ENCODE peak calls at places on chromosomes 7 and 10, in five cellular contexts. One of them, this sample, is unnamed. For H3K4me1 and H3K27me3, the result is how much of the 10 kb centered on the place peaks cover.

GRCh38 chr7:31107106-31108090 is 55.3 kb downstream of the ADCYAP1R1 start:
- DNase-seq in fibroblast of lung: no peak
- DNase-seq in HepG2: no peak
- DNase-seq in CD8-positive, alpha-beta memory T cell: no peak
- DNase-seq in GM12878: no peak
- DNase-seq in this sample: no peak

GRCh38 chr7:142503036-142503435 is 245.2 kb upstream of the PRSS58 start:
- DNase-seq in fibroblast of lung: no peak
- DNase-seq in HepG2: no peak
- DNase-seq in CD8-positive, alpha-beta memory T cell: no peak
- DNase-seq in GM12878: no peak
- DNase-seq in this sample: no peak

GRCh38 chr7:150566123-150566522 is 1.1 kb upstream of the GIMAP4 start:
- DNase-seq in fibroblast of lung: no peak
- DNase-seq in HepG2: no peak
- DNase-seq in CD8-positive, alpha-beta memory T cell: no peak
- DNase-seq in GM12878: no peak
- DNase-seq in this sample: no peak

GRCh38 chr10:50582766-50583762 is 40.7 kb downstream of the SGMS1 start:
- DNase-seq in fibroblast of lung: no peak
- DNase-seq in HepG2: no peak
- DNase-seq in CD8-positive, alpha-beta memory T cell: no peak
- DNase-seq in GM12878: no peak
- DNase-seq in this sample: no peak

GRCh38 chr7:51009716-51010496 is 227.2 kb upstream of the GRB10 start:
- DNase-seq in fibroblast of lung: peak
- DNase-seq in HepG2: peak
- DNase-seq in CD8-positive, alpha-beta memory T cell: no peak
- DNase-seq in GM12878: no peak
- DNase-seq in this sample: no peak

GRCh38 chr7:139850906-139851305 is 21.8 kb downstream of the TBXAS1 start:
- DNase-seq in fibroblast of lung: peak
- DNase-seq in HepG2: no peak
- DNase-seq in CD8-positive, alpha-beta memory T cell: no peak
- DNase-seq in GM12878: no peak
- DNase-seq in this sample: no peak

GRCh38 chr10:29642996-29643395 is 8.2 kb upstream of the SVIL start:
- DNase-seq in fibroblast of lung: peak
- DNase-seq in HepG2: no peak
- DNase-seq in CD8-positive, alpha-beta memory T cell: no peak
- DNase-seq in GM12878: no peak
- DNase-seq in this sample: peak

GRCh38 chr7:74452748-74453320 is 872 bp upstream of the GTF2IRD1 start:
- DNase-seq in fibroblast of lung: peak
- DNase-seq in HepG2: peak
- DNase-seq in CD8-positive, alpha-beta memory T cell: no peak
- DNase-seq in GM12878: no peak
- DNase-seq in this sample: no peak

GRCh38 chr7:141593134-141593533 is 41.9 kb downstream of the AGK start:
- DNase-seq in fibroblast of lung: peak
- DNase-seq in HepG2: no peak
- DNase-seq in CD8-positive, alpha-beta memory T cell: no peak
- DNase-seq in GM12878: no peak
- DNase-seq in this sample: no peak

DNA sequence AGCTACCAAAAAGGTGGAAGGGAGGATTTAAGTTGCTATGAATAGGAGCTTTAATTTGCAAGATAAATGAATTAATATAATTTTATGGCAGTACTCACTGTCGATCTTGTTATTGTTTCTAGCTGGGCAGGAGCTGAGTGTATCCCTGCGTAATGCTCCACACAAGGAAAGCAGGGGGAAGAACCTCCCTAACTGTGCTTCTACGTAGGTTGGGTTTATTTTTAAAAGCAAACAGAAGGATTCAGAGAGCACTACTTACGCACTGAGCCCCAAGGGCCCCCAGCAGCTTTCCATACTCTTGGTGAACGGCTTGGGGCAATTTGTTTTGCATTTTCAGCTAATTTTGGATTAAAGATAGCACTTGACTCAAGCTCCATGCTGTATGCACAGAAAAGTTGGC is 9.6 kb downstream of the DUSP5 start:
- DNase-seq in fibroblast of lung: no peak
- DNase-seq in HepG2: no peak
- DNase-seq in CD8-positive, alpha-beta memory T cell: no peak
- DNase-seq in GM12878: no peak
- DNase-seq in this sample: no peak
- H3K4me1 ChIP-seq in fibroblast of lung: under half
- H3K4me1 ChIP-seq in HepG2: under half
- H3K4me1 ChIP-seq in CD8-positive, alpha-beta memory T cell: under half
- H3K4me1 ChIP-seq in GM12878: under half
- H3K4me1 ChIP-seq in this sample: under half

GRCh38 chr10:70908426-70909296 is 20.3 kb upstream of the PCBD1 start:
- DNase-seq in fibroblast of lung: no peak
- DNase-seq in HepG2: no peak
- DNase-seq in CD8-positive, alpha-beta memory T cell: no peak
- DNase-seq in GM12878: no peak
- DNase-seq in this sample: no peak
- H3K27me3 ChIP-seq in fibroblast of lung: under half
- H3K27me3 ChIP-seq in HepG2: under half
- H3K27me3 ChIP-seq in CD8-positive, alpha-beta memory T cell: under half
- H3K27me3 ChIP-seq in GM12878: under half
- H3K27me3 ChIP-seq in this sample: under half

GRCh38 chr10:22699976-22700375 is 14.4 kb downstream of the PIP4K2A start:
- DNase-seq in fibroblast of lung: no peak
- DNase-seq in HepG2: no peak
- DNase-seq in CD8-positive, alpha-beta memory T cell: no peak
- DNase-seq in GM12878: no peak
- DNase-seq in this sample: no peak

GRCh38 chr10:22700489-22700888 is 13.9 kb downstream of the PIP4K2A start:
- DNase-seq in fibroblast of lung: no peak
- DNase-seq in HepG2: no peak
- DNase-seq in CD8-positive, alpha-beta memory T cell: no peak
- DNase-seq in GM12878: no peak
- DNase-seq in this sample: no peak

GRCh38 chr10:22701132-22701851 is 13.1 kb downstream of the PIP4K2A start:
- DNase-seq in fibroblast of lung: no peak
- DNase-seq in HepG2: no peak
- DNase-seq in CD8-positive, alpha-beta memory T cell: no peak
- DNase-seq in GM12878: no peak
- DNase-seq in this sample: no peak

GRCh38 chr10:22704348-22705341 is 9.7 kb downstream of the PIP4K2A start:
- DNase-seq in fibroblast of lung: no peak
- DNase-seq in HepG2: no peak
- DNase-seq in CD8-positive, alpha-beta memory T cell: no peak
- DNase-seq in GM12878: no peak
- DNase-seq in this sample: no peak

DNA sequence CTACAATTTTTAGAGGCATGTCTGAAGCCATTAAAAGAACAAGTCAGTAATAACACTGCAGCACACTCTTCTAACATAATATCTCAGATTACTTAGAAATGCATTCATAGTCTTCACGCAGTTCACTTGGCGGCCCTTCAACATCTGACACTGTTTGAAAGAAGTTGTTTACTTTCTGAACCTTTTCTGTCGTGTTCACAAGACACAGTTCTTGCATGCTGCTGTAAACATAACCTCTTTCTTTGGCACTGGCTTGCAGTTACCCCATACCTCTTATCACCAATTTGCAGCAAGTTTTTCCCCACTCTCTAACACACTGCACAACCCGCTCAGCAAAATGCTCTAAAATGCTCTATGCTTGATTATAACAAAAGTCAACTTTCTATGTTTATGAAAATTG is 12.0 kb downstream of the PIP4K2A start:
- DNase-seq in fibroblast of lung: peak
- DNase-seq in HepG2: no peak
- DNase-seq in CD8-positive, alpha-beta memory T cell: no peak
- DNase-seq in GM12878: no peak
- DNase-seq in this sample: no peak
- H3K4me1 ChIP-seq in fibroblast of lung: under half
- H3K4me1 ChIP-seq in HepG2: under half
- H3K4me1 ChIP-seq in CD8-positive, alpha-beta memory T cell: half or more
- H3K4me1 ChIP-seq in GM12878: half or more
- H3K4me1 ChIP-seq in this sample: under half

GRCh38 chr10:8577681-8578080 is 523.2 kb downstream of the GATA3 start:
- DNase-seq in fibroblast of lung: no peak
- DNase-seq in HepG2: no peak
- DNase-seq in CD8-positive, alpha-beta memory T cell: no peak
- DNase-seq in GM12878: no peak
- DNase-seq in this sample: no peak
- H3K27me3 ChIP-seq in fibroblast of lung: under half
- H3K27me3 ChIP-seq in HepG2: under half
- H3K27me3 ChIP-seq in CD8-positive, alpha-beta memory T cell: under half
- H3K27me3 ChIP-seq in GM12878: under half
- H3K27me3 ChIP-seq in this sample: under half

DNA sequence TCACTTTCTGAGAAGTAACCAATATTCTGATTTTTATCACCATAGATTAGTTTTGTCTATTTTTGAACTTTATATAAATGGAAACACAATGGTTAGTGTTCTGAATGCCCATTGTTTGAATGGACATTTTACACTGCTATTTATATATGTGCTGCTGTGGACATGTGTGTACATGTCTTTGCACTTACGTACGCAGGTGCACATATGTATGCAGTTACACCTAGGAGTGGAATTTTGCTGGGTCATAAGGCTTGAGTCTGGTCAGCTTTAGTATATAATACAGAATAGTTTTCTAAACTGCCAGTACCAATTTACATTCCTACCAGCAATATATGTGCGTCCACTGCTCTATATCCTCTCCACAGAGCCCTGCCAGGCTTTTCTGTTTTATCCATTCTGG is 24.5 kb upstream of the ZEB1 start:
- DNase-seq in fibroblast of lung: no peak
- DNase-seq in HepG2: no peak
- DNase-seq in CD8-positive, alpha-beta memory T cell: no peak
- DNase-seq in GM12878: no peak
- DNase-seq in this sample: no peak
- H3K4me1 ChIP-seq in fibroblast of lung: under half
- H3K4me1 ChIP-seq in HepG2: under half
- H3K4me1 ChIP-seq in CD8-positive, alpha-beta memory T cell: under half
- H3K4me1 ChIP-seq in GM12878: under half
- H3K4me1 ChIP-seq in this sample: under half

DNA sequence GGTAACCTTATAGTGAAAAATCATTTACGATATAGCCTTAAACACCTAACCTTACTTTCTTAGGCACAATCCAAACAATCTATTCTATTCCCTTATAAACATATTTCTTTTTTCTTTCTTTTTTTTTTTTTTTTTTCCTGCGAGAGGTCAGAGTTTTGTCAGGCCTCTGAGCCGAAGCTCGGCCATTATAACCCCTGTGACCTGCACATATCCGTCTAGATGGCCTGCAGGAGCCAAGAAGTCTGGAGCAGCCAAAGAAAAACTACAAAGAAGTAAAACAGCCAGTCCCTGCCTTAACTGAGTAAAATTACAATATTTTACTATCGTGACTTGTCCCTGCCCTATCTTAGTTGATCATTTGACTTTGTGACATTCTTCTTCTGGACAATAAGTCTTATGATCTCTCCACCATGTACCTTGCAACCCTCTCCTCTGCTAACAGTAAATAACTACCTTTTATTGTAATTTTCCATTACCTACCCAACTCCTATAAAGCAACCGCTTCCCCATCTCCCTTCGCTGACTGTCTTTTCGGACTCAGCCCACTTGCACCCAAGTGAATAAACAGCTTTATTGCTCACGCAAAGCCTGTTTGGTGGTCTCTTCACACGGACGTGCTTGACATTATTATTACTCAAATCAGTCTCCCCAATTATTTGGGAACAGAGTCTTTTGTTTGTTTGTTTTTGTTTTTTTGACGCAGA is 64.5 kb downstream of the AOAH start:
- DNase-seq in fibroblast of lung: no peak
- DNase-seq in HepG2: no peak
- DNase-seq in CD8-positive, alpha-beta memory T cell: no peak
- DNase-seq in GM12878: no peak
- DNase-seq in this sample: no peak
- H3K27me3 ChIP-seq in fibroblast of lung: under half
- H3K27me3 ChIP-seq in HepG2: under half
- H3K27me3 ChIP-seq in CD8-positive, alpha-beta memory T cell: under half
- H3K27me3 ChIP-seq in GM12878: under half
- H3K27me3 ChIP-seq in this sample: under half

GRCh38 chr10:77287647-77288120 is 349.9 kb downstream of the KCNMA1 start:
- DNase-seq in fibroblast of lung: no peak
- DNase-seq in HepG2: no peak
- DNase-seq in CD8-positive, alpha-beta memory T cell: no peak
- DNase-seq in GM12878: no peak
- DNase-seq in this sample: peak

GRCh38 chr10:77283326-77283725 is 354.3 kb downstream of the KCNMA1 start:
- DNase-seq in fibroblast of lung: no peak
- DNase-seq in HepG2: no peak
- DNase-seq in CD8-positive, alpha-beta memory T cell: no peak
- DNase-seq in GM12878: no peak
- DNase-seq in this sample: no peak

GRCh38 chr10:77286851-77287250 is 350.8 kb downstream of the KCNMA1 start:
- DNase-seq in fibroblast of lung: no peak
- DNase-seq in HepG2: no peak
- DNase-seq in CD8-positive, alpha-beta memory T cell: no peak
- DNase-seq in GM12878: no peak
- DNase-seq in this sample: no peak

GRCh38 chr10:77284797-77285196 is 352.8 kb downstream of the KCNMA1 start:
- DNase-seq in fibroblast of lung: no peak
- DNase-seq in HepG2: no peak
- DNase-seq in CD8-positive, alpha-beta memory T cell: no peak
- DNase-seq in GM12878: no peak
- DNase-seq in this sample: no peak

GRCh38 chr10:77285529-77286182 is 352.0 kb downstream of the KCNMA1 start:
- DNase-seq in fibroblast of lung: no peak
- DNase-seq in HepG2: no peak
- DNase-seq in CD8-positive, alpha-beta memory T cell: no peak
- DNase-seq in GM12878: no peak
- DNase-seq in this sample: no peak
- H3K4me1 ChIP-seq in fibroblast of lung: under half
- H3K4me1 ChIP-seq in HepG2: under half
- H3K4me1 ChIP-seq in CD8-positive, alpha-beta memory T cell: under half
- H3K4me1 ChIP-seq in GM12878: under half
- H3K4me1 ChIP-seq in this sample: under half

GRCh38 chr7:44237696-44238095 is 36.9 kb downstream of the YKT6 start:
- DNase-seq in fibroblast of lung: no peak
- DNase-seq in HepG2: no peak
- DNase-seq in CD8-positive, alpha-beta memory T cell: no peak
- DNase-seq in GM12878: no peak
- DNase-seq in this sample: no peak
- H3K27me3 ChIP-seq in fibroblast of lung: under half
- H3K27me3 ChIP-seq in HepG2: half or more
- H3K27me3 ChIP-seq in CD8-positive, alpha-beta memory T cell: under half
- H3K27me3 ChIP-seq in GM12878: under half
- H3K27me3 ChIP-seq in this sample: under half

GRCh38 chr10:3468919-3469638 is 296.5 kb upstream of the PITRM1 start:
- DNase-seq in fibroblast of lung: peak
- DNase-seq in HepG2: no peak
- DNase-seq in CD8-positive, alpha-beta memory T cell: no peak
- DNase-seq in GM12878: no peak
- DNase-seq in this sample: peak
- H3K4me1 ChIP-seq in fibroblast of lung: under half
- H3K4me1 ChIP-seq in HepG2: under half
- H3K4me1 ChIP-seq in CD8-positive, alpha-beta memory T cell: under half
- H3K4me1 ChIP-seq in GM12878: under half
- H3K4me1 ChIP-seq in this sample: under half

GRCh38 chr10:131077724-131078123 is 233.8 kb downstream of the TCERG1L start:
- DNase-seq in fibroblast of lung: no peak
- DNase-seq in HepG2: no peak
- DNase-seq in CD8-positive, alpha-beta memory T cell: no peak
- DNase-seq in GM12878: no peak
- DNase-seq in this sample: no peak
- H3K27me3 ChIP-seq in fibroblast of lung: under half
- H3K27me3 ChIP-seq in HepG2: under half
- H3K27me3 ChIP-seq in CD8-positive, alpha-beta memory T cell: under half
- H3K27me3 ChIP-seq in GM12878: under half
- H3K27me3 ChIP-seq in this sample: under half